ENCODE peak calls at places on chromosome 16, in four cellular contexts. Y is mucosa of descending colon, H is IMR-90, R is neural crest cell. V is an unnamed sample.

GRCh38 chr16:84391151-84391873 is 23.0 kb downstream of the ATP2C2 start:
- DNase-seq in Y (no peak), H (peak), R (no peak), V (no peak)

GRCh38 chr16:84084570-84085270 is 32.0 kb downstream of the MBTPS1 start:
- DNase-seq in Y (peak), H (peak), R (peak), V (peak)

GRCh38 chr16:50889746-50890145 is 147.9 kb downstream of the CYLD start:
- DNase-seq in Y (no peak), H (no peak), R (no peak), V (no peak)

GRCh38 chr16:10675221-10675620 is 19.5 kb downstream of the TEKT5 start:
- DNase-seq in Y (no peak), H (no peak), R (no peak), V (no peak)

GRCh38 chr16:10964039-10964890 is 19.9 kb downstream of the CLEC16A start:
- DNase-seq in Y (peak), H (peak), R (peak), V (no peak)

GRCh38 chr16:71440669-71441347 is 1.0 kb downstream of the TLE7 start:
- DNase-seq in Y (no peak), H (no peak), R (no peak), V (peak)

GRCh38 chr16:4290236-4290830 is 17.5 kb upstream of the TFAP4 start:
- DNase-seq in Y (no peak), H (peak), R (no peak), V (no peak)

GRCh38 chr16:85137323-85138072 is 25.2 kb upstream of the CIBAR2 start:
- DNase-seq in Y (peak), H (peak), R (peak), V (no peak)

GRCh38 chr16:15993946-15994665 is 44.7 kb downstream of the ABCC1 start:
- DNase-seq in Y (no peak), H (peak), R (no peak), V (no peak)

GRCh38 chr16:49617710-49618330 is 238.1 kb downstream of the ZNF423 start:
- DNase-seq in Y (no peak), H (no peak), R (no peak), V (no peak)

GRCh38 chr16:25481636-25482035 is 210.1 kb upstream of the HS3ST4 start:
- DNase-seq in Y (no peak), H (no peak), R (no peak), V (no peak)

GRCh38 chr16:62963846-62964245 is 927.6 kb upstream of the CDH8 start:
- DNase-seq in Y (no peak), H (no peak), R (no peak), V (peak)

GRCh38 chr16:62965831-62966230 is 929.6 kb upstream of the CDH8 start:
- DNase-seq in Y (no peak), H (no peak), R (no peak), V (no peak)

GRCh38 chr16:62967606-62968005 is 931.4 kb upstream of the CDH8 start:
- DNase-seq in Y (no peak), H (no peak), R (no peak), V (no peak)

GRCh38 chr16:62966626-62967025 is 930.4 kb upstream of the CDH8 start:
- DNase-seq in Y (no peak), H (no peak), R (no peak), V (no peak)
- TF ChIP-seq CTCF in Y (no peak), H (no peak), R (no peak), V (no peak)

DNA sequence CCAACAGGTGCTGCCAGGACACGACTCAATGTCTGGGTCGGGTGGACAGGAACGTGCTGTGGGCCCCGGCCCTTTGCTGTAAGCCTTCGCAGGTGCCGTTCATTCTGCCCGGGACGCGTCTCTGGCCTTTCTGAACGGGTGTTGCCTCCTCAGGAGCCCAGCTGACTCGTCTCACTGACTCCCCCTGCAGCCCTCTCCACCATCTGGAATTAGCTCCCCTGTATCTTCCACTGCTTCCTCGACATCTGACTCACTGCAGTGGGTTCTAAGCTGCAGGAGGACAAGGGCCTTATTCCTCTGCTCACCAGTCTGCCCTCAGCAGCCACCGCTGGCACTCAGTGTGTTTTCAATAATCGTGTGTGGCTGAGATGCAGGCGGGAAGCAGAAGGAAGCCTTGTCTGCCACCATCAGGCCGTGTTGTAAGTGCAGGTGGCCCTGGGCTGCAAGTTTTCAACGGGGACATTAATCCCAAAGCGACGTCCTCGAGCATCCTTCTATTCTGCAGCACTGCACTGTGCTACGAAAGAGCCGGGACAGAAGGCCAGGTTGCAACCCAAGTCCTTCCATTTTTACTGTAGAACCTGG is 256.2 kb downstream of the FOXL1 start:
- DNase-seq in Y (no peak), H (peak), R (peak), V (no peak)
- TF ChIP-seq CTCF in Y (no peak), H (peak), R (peak), V (no peak)

GRCh38 chr16:22141746-22142145 is 20.6 kb upstream of the SDR42E2 start:
- DNase-seq in Y (no peak), H (peak), R (no peak), V (no peak)
- TF ChIP-seq CTCF in Y (no peak), H (peak), R (peak), V (peak)

GRCh38 chr16:57784334-57784733 is 18.0 kb downstream of the KIFC3 start:
- DNase-seq in Y (peak), H (no peak), R (no peak), V (no peak)

GRCh38 chr16:57781741-57782606 is 20.3 kb downstream of the KIFC3 start:
- DNase-seq in Y (peak), H (peak), R (no peak), V (no peak)

GRCh38 chr16:57783883-57784282 is 18.4 kb downstream of the KIFC3 start:
- DNase-seq in Y (peak), H (no peak), R (no peak), V (no peak)

GRCh38 chr16:57781349-57781740 is 20.9 kb downstream of the KIFC3 start:
- DNase-seq in Y (peak), H (no peak), R (no peak), V (no peak)

GRCh38 chr16:57783116-57783515 is 19.2 kb downstream of the KIFC3 start:
- DNase-seq in Y (peak), H (no peak), R (no peak), V (no peak)
- TF ChIP-seq CTCF in Y (no peak), H (no peak), R (no peak), V (no peak)

GRCh38 chr16:67928147-67928546 is 3.5 kb downstream of the CTRL start:
- DNase-seq in Y (no peak), H (no peak), R (no peak), V (no peak)

GRCh38 chr16:67924140-67924906 is 7.3 kb downstream of the CTRL start:
- DNase-seq in Y (no peak), H (no peak), R (no peak), V (no peak)

GRCh38 chr16:67928561-67929364 is 2.9 kb downstream of the CTRL start:
- DNase-seq in Y (peak), H (peak), R (peak), V (peak)

GRCh38 chr16:67927131-67927941 is 4.3 kb downstream of the CTRL start:
- DNase-seq in Y (no peak), H (no peak), R (no peak), V (no peak)

GRCh38 chr16:67926181-67926742 is 5.4 kb downstream of the CTRL start:
- DNase-seq in Y (no peak), H (peak), R (no peak), V (no peak)
- TF ChIP-seq CTCF in Y (no peak), H (no peak), R (no peak), V (no peak)

DNA sequence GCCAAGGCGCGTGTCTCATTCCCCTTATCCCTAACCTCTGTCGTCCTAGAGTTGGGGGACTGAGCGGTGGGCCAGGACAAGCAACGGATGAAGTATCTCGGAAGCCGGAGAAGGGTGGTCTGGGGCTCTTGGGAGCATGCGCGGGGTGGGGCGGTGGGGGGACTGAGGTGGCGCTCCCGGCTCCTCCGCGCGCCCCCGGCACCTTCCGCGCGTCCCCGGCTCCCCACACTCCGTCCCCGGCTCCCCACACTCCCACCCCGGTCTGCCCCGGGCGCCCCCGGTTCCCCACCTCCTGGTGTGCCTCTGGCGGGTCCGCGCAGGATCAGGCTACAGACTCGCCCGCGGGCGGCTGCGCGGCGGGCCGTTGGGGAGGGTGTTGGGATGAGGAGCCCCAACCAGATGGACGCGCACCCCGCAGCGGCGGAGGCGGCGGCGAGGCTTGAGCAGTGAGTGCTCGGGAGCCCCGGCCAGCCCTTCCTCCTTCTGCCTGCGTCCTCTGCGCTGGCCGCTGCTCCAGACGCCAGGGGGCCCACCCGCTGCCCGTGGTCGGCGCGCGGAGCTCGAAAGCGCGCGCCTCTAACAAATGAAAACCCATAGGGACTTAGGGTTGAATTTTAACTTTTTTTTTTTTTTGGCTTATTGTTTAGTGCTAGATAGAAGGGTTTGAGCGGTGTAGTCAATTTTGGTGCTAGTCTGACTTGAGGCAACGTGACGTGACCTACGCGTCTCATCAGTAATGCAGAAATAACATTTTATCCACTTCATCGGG is 5.6 kb upstream of the CRYM start:
- DNase-seq in Y (peak), H (peak), R (peak), V (peak)
- TF ChIP-seq CTCF in Y (peak), H (peak), R (peak), V (peak)

GRCh38 chr16:30768583-30769181 is 6.6 kb downstream of the RNF40 start:
- DNase-seq in Y (no peak), H (no peak), R (no peak), V (no peak)

GRCh38 chr16:30766922-30767284 is 4.8 kb downstream of the RNF40 start:
- DNase-seq in Y (no peak), H (no peak), R (no peak), V (no peak)

GRCh38 chr16:30769379-30770089 is 7.4 kb downstream of the RNF40 start:
- DNase-seq in Y (no peak), H (no peak), R (no peak), V (no peak)

GRCh38 chr16:30766206-30766921 is 4.2 kb downstream of the RNF40 start:
- DNase-seq in Y (no peak), H (no peak), R (no peak), V (no peak)

GRCh38 chr16:30767767-30768465 is 5.8 kb downstream of the RNF40 start:
- DNase-seq in Y (no peak), H (no peak), R (no peak), V (no peak)
- TF ChIP-seq CTCF in Y (no peak), H (no peak), R (no peak), V (no peak)

V was measured in GM13977.